ENCODE peak calls at places on chromosomes 4 and X, in seven cellular contexts. O is H9, R is Panc1, M is left lung, N is psoas muscle, H is colonic mucosa, T is kidney. C is an unnamed sample. For H3K4me1, the result is how much of the 10 kb centered on the place peaks cover.

GRCh38 chr4:82555279-82555678 is 6.5 kb downstream of the TMEM150C start:
- DNase-seq in O (no peak), R (no peak), M (no peak), N (no peak), H (no peak), T (no peak), C (peak)

GRCh38 chr4:172481802-172482508 is 668.8 kb downstream of the GALNTL6 start:
- DNase-seq in O (no peak), R (no peak), M (no peak), N (no peak), H (no peak), T (peak), C (no peak)

GRCh38 chr4:145540235-145540634 is 58.6 kb downstream of the SMAD1 start:
- DNase-seq in O (no peak), R (no peak), M (no peak), N (no peak), H (no peak), T (no peak), C (no peak)

GRCh38 chr4:66604192-66604591 is 933.9 kb upstream of the EPHA5 start:
- DNase-seq in O (no peak), R (no peak), M (no peak), N (no peak), H (no peak), T (no peak), C (no peak)

GRCh38 chrX:37361596-37361995 is 12.4 kb downstream of the PRRG1 start:
- DNase-seq in O (no peak), R (no peak), M (no peak), N (no peak), H (no peak), T (no peak), C (no peak)

GRCh38 chr4:3657917-3658913 is 108.0 kb upstream of the ADRA2C start:
- DNase-seq in O (no peak), R (no peak), M (no peak), N (no peak), H (no peak), T (peak), C (no peak)

GRCh38 chrX:18886344-18887161 is 97.4 kb downstream of the PHKA2 start:
- DNase-seq in O (peak), R (peak), M (peak), N (peak), H (peak), T (peak), C (peak)

GRCh38 chr4:42262701-42263490 is 110.4 kb upstream of the BEND4 start:
- DNase-seq in O (no peak), R (no peak), M (no peak), N (no peak), H (no peak), T (no peak), C (peak)

GRCh38 chr4:8468746-8469535 is 28.4 kb downstream of the TRMT44 start:
- DNase-seq in O (peak), R (peak), M (peak), N (peak), H (peak), T (peak), C (peak)

GRCh38 chr4:1246901-1247810 is 1.8 kb downstream of the CTBP1 start:
- DNase-seq in O (peak), R (no peak), M (peak), N (peak), H (no peak), T (peak), C (peak)

GRCh38 chr4:115279300-115279699 is 165.9 kb upstream of the NDST4 start:
- DNase-seq in O (no peak), R (no peak), M (no peak), N (no peak), H (no peak), T (no peak), C (no peak)

GRCh38 chr4:85113706-85114105 is 147.2 kb upstream of the WDFY3 start:
- DNase-seq in O (no peak), R (no peak), M (no peak), N (no peak), H (no peak), T (no peak), C (no peak)

GRCh38 chr4:132445386-132445785 is 703.7 kb upstream of the PCDH10 start:
- DNase-seq in O (no peak), R (no peak), M (no peak), N (no peak), H (no peak), T (no peak), C (no peak)

GRCh38 chr4:23966720-23967119 is 76.9 kb upstream of the PPARGC1A start:
- DNase-seq in O (peak), R (no peak), M (no peak), N (no peak), H (no peak), T (no peak), C (peak)

GRCh38 chr4:5444918-5445517 is 263.3 kb downstream of the EVC2 start:
- DNase-seq in O (no peak), R (no peak), M (no peak), N (no peak), H (no peak), T (no peak), C (no peak)

GRCh38 chrX:13212191-13212651 is 107.6 kb downstream of the ATXN3L start:
- DNase-seq in O (no peak), R (no peak), M (no peak), N (no peak), H (no peak), T (no peak), C (no peak)

GRCh38 chr4:168877779-168878491 is 132.1 kb downstream of the CBR4 start:
- DNase-seq in O (peak), R (no peak), M (peak), N (peak), H (peak), T (peak), C (peak)

GRCh38 chr4:2411786-2412510 is 6.5 kb downstream of the ZFYVE28 start:
- DNase-seq in O (no peak), R (no peak), M (no peak), N (no peak), H (no peak), T (peak), C (no peak)

GRCh38 chr4:135192746-135193535 is 991.4 kb upstream of the PABPC4L start:
- DNase-seq in O (no peak), R (no peak), M (no peak), N (no peak), H (no peak), T (no peak), C (no peak)

GRCh38 chr4:99665981-99666380 is 8.4 kb upstream of the C4orf54 start:
- DNase-seq in O (no peak), R (no peak), M (no peak), N (no peak), H (no peak), T (no peak), C (no peak)

GRCh38 chrX:118495958-118496762 is 545 bp downstream of the DOCK11 start:
- DNase-seq in O (peak), R (no peak), M (peak), N (peak), H (peak), T (peak), C (peak)

GRCh38 chrX:40243699-40244098 is 145.9 kb upstream of the BCOR start:
- DNase-seq in O (no peak), R (no peak), M (no peak), N (no peak), H (no peak), T (no peak), C (no peak)

GRCh38 chr4:153661915-153662314 is 22.2 kb upstream of the TLR2 start:
- DNase-seq in O (no peak), R (no peak), M (no peak), N (no peak), H (no peak), T (no peak), C (no peak)

GRCh38 chr4:136056748-136057147 is 1475.5 kb downstream of the PCDH18 start:
- DNase-seq in O (no peak), R (no peak), M (no peak), N (no peak), H (no peak), T (no peak), C (peak)

GRCh38 chr4:137861682-137862081 is 329.4 kb upstream of the PCDH18 start:
- DNase-seq in O (no peak), R (no peak), M (no peak), N (no peak), H (no peak), T (no peak), C (peak)

GRCh38 chrX:141668371-141668770 is 30.2 kb downstream of the SPANXD start:
- DNase-seq in O (no peak), R (no peak), M (no peak), N (no peak), H (no peak), T (no peak), C (no peak)

GRCh38 chr4:1956631-1957030 is 52.1 kb downstream of the NELFA start:
- DNase-seq in O (no peak), R (no peak), M (no peak), N (no peak), H (no peak), T (peak), C (no peak)

GRCh38 chr4:23717528-23718248 is 172.2 kb downstream of the PPARGC1A start:
- DNase-seq in O (no peak), R (no peak), M (no peak), N (no peak), H (no peak), T (no peak), C (peak)

GRCh38 chrX:44843318-44843702 is 511 bp upstream of the DUSP21 start:
- DNase-seq in O (no peak), R (peak), M (no peak), N (no peak), H (no peak), T (no peak), C (no peak)

GRCh38 chrX:119698835-119699234 is 5.9 kb upstream of the SEPTIN6 start:
- DNase-seq in O (peak), R (peak), M (no peak), N (no peak), H (no peak), T (no peak), C (peak)

GRCh38 chr4:128006592-128006991 is 41.4 kb downstream of the ABHD18 start:
- DNase-seq in O (no peak), R (no peak), M (no peak), N (no peak), H (no peak), T (no peak), C (no peak)

GRCh38 chrX:55260806-55261205 is 3.9 kb downstream of the PAGE3 start:
- DNase-seq in O (no peak), R (no peak), M (no peak), N (no peak), H (no peak), T (no peak), C (no peak)

GRCh38 chr4:154503598-154503997 is 12.0 kb upstream of the DCHS2 start:
- DNase-seq in O (no peak), R (peak), M (no peak), N (no peak), H (no peak), T (no peak), C (peak)

GRCh38 chr4:125352521-125352920 is 37.8 kb downstream of the FAT4 start:
- DNase-seq in O (no peak), R (no peak), M (no peak), N (no peak), H (no peak), T (no peak), C (no peak)

GRCh38 chr4:158768577-158769174 is at the start of gene FNIP2:
- DNase-seq in O (peak), R (no peak), M (peak), N (peak), H (peak), T (peak), C (peak)

GRCh38 chr4:95377511-95377910 is 171.3 kb downstream of the UNC5C start:
- DNase-seq in O (no peak), R (no peak), M (no peak), N (no peak), H (no peak), T (no peak), C (no peak)

GRCh38 chr4:105895609-105896460 is 564 bp downstream of the NPNT start:
- DNase-seq in O (peak), R (no peak), M (peak), N (peak), H (peak), T (peak), C (peak)

GRCh38 chr4:105896984-105897760 is 1.9 kb downstream of the NPNT start:
- DNase-seq in O (no peak), R (no peak), M (no peak), N (no peak), H (no peak), T (no peak), C (peak)

GRCh38 chr4:105895324-105895608 is at the start of gene NPNT:
- DNase-seq in O (peak), R (no peak), M (no peak), N (no peak), H (no peak), T (peak), C (peak)

GRCh38 chr4:105894570-105895323 is 524 bp upstream of the NPNT start:
- DNase-seq in O (peak), R (no peak), M (peak), N (no peak), H (peak), T (no peak), C (peak)

GRCh38 chr4:105896461-105896939 is 1.2 kb downstream of the NPNT start:
- DNase-seq in O (peak), R (no peak), M (no peak), N (no peak), H (peak), T (no peak), C (peak)
- H3K27ac ChIP-seq in O (no peak), R (no peak), M (peak), N (no peak), H (peak), T (peak), C (no peak)

GRCh38 chr4:6915041-6916005 is 5.7 kb downstream of the TBC1D14 start:
- DNase-seq in O (no peak), R (no peak), M (no peak), N (no peak), H (no peak), T (no peak), C (no peak)
- H3K4me1 ChIP-seq in O (under half), R (half or more), M (half or more), N (half or more), H (under half), T (half or more), C (under half)

DNA sequence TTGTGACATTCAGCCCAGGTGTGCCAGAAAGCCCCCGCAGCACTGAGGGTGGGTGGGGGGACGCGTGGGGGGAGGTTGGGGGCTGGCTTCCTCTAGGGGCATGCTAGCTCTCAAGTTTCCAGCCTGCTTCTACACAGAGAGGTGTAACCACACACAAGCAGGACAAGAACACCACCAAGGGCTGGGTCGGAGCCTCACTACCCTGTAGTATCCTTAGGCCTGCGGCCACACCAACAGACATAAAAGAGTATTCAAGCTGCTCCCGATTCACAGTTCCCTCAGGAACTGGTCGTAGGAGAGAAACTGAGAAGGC is 1.8 kb downstream of the USP46 start:
- DNase-seq in O (no peak), R (no peak), M (no peak), N (peak), H (no peak), T (no peak), C (no peak)
- H3K27ac ChIP-seq in O (peak), R (no peak), M (no peak), N (peak), H (no peak), T (no peak), C (peak)

GRCh38 chr4:15066140-15066539 is 63.9 kb downstream of the CPEB2 start:
- DNase-seq in O (no peak), R (no peak), M (no peak), N (no peak), H (no peak), T (no peak), C (no peak)

GRCh38 chr4:15063341-15063740 is 61.1 kb downstream of the CPEB2 start:
- DNase-seq in O (no peak), R (no peak), M (no peak), N (no peak), H (no peak), T (no peak), C (no peak)

GRCh38 chr4:15068298-15068697 is 66.0 kb downstream of the CPEB2 start:
- DNase-seq in O (no peak), R (no peak), M (no peak), N (no peak), H (no peak), T (no peak), C (no peak)

GRCh38 chr4:15065516-15065915 is 63.2 kb downstream of the CPEB2 start:
- DNase-seq in O (no peak), R (no peak), M (no peak), N (no peak), H (no peak), T (no peak), C (no peak)
- H3K4me1 ChIP-seq in O (under half), R (under half), M (under half), N (under half), H (under half), T (under half), C (under half)

DNA sequence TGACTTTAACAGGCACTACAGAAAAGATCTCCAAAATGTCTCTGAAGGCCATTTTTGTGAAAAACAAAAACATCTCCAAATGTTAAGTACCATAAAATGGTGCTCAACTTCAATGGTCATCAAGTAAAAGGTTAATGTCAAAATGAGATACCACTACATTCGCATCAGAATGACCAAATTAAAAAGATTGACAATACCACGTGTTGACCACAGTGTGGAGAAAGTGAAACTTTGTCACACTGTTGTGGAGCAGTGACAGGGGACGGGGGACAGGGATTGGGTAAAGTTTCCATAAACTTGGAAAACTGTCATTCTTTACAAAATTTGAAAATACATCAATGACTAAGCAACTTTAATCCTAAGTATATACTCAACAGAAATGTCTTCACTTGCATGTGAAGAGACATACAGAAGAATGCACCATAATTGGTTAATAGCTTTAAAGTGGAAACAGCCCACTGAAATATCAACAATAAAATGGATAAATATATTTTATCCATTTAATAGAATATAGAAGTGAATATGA is 19.1 kb upstream of the CISD2 start:
- DNase-seq in O (no peak), R (no peak), M (no peak), N (no peak), H (no peak), T (no peak), C (no peak)
- H3K27ac ChIP-seq in O (no peak), R (no peak), M (no peak), N (no peak), H (peak), T (no peak), C (no peak)

DNA sequence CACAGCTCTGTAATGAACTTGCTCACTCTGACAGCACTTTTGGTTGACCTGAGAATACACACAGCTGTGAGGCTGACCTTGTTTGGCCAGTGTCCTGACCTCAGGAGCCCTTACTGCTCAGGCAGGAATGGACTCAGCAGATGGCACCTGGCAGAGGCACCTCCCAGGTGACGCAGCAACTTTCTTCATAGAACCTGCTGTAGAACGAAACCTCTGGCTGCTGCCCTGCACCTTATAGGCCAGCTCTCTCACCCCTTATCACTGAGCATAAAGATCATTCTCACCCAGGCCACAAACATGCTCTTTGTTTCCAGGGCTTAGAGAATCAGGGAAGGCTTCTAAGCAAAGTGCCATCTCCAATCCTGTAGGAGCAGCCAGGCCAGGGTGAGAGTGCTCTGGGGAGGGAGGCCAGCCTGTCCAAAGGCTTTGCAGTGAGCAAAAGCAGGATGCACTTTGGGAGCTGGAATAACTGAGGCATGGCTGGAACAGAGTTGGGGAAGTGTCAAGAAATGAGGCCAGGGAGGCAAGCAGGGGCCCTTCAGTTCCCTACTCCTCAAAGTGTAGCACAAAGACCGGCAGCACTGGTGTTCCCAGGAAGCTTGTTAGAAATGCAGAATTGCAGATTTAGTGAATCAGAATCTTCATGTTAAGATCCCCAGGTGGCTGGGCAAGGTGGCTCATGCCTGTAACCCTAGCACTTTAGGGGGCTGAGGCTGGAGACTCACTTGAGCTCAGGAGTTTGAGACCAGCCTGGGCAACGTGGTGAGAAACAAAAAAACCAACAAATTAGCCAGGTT is 13.3 kb upstream of the CENPU start:
- DNase-seq in O (peak), R (no peak), M (peak), N (peak), H (peak), T (no peak), C (peak)
- H3K4me1 ChIP-seq in O (under half), R (under half), M (under half), N (under half), H (under half), T (under half), C (under half)

GRCh38 chr4:79598214-79598613 is 190.2 kb upstream of the GK2 start:
- DNase-seq in O (no peak), R (no peak), M (no peak), N (no peak), H (no peak), T (no peak), C (no peak)
- H3K27ac ChIP-seq in O (no peak), R (no peak), M (no peak), N (no peak), H (no peak), T (no peak), C (no peak)

GRCh38 chr4:108276690-108277089 is 108.0 kb upstream of the LEF1 start:
- DNase-seq in O (no peak), R (no peak), M (no peak), N (no peak), H (no peak), T (no peak), C (no peak)
- H3K4me1 ChIP-seq in O (under half), R (under half), M (under half), N (under half), H (under half), T (under half), C (under half)

DNA sequence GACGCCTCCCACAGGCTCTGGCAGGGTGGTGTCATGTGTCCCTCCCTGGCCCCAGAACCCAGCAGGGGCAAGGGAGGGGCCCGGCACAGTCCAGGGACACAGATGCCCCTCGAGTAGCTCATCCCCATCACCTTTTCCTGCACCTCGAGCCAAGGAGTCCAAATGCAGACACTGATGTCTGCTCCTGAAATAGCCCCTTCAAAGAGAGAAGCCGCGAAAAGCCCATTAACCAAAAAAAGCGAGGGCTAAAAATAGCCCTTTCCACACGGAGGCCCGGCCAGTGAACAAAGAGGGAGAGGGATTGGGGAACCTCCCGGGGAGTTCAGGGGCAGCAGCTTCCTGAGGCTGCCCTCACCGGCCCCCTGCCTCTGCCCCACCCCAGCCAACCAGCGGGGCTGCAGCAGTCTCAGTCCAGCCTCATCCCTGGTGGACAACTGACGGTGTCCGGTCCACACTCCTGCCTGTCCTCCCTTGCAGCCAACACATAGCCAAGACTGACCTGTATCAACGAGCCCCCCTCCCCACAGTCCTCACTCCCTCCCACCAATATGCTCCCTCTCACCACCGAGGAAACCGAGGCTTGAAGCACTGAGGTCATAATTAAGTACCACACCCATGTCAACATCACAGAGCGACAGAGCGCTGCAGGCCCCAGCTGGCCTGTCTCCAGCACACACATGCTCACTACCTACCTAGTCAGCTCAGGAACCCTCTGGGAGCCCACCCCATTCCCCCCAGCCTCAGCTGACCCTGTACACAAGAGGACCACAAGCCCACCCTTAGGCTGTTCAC is 23.9 kb downstream of the WDR1 start:
- DNase-seq in O (no peak), R (no peak), M (no peak), N (peak), H (no peak), T (peak), C (no peak)
- H3K27ac ChIP-seq in O (no peak), R (no peak), M (peak), N (peak), H (no peak), T (peak), C (no peak)

C was measured in GM23338.